ENCODE peak calls at places on chromosomes 13 and 19, in five cellular contexts. Z is KG1, B is ELR, Y is IMR-90, W is cardiac muscle cell. R is an unnamed sample.

GRCh38 chr19:2858864-2859263 is 8.3 kb upstream of the ZNF556 start:
- DNase-seq in W (no peak), B (no peak), Z (no peak), Y (no peak), R (no peak)

GRCh38 chr13:63741029-63741813 is 2325.6 kb upstream of the PCDH20 start:
- DNase-seq in Y (no peak), Z (no peak), W (no peak), B (no peak), R (no peak)

GRCh38 chr13:40230833-40231266 is 435.6 kb downstream of the FOXO1 start:
- DNase-seq in Y (no peak), Z (no peak), W (peak), B (peak), R (no peak)

GRCh38 chr13:79483302-79483701 is 2.3 kb downstream of the NDFIP2 start:
- DNase-seq in Z (no peak), B (peak), Y (peak), W (peak), R (no peak)

GRCh38 chr19:31589109-31589508 is 239.9 kb upstream of the TSHZ3 start:
- DNase-seq in W (no peak), B (no peak), Z (no peak), Y (no peak), R (no peak)

GRCh38 chr19:39265321-39265916 is 2.8 kb upstream of the IFNL2 start:
- DNase-seq in Y (no peak), B (no peak), W (no peak), Z (no peak), R (no peak)

GRCh38 chr19:39405930-39406655 is 554 bp upstream of the ZFP36 start:
- DNase-seq in W (no peak), Y (no peak), Z (no peak), B (no peak), R (peak)

GRCh38 chr13:43878897-43879322 is 630 bp downstream of the CCDC122 start:
- DNase-seq in B (peak), W (peak), Y (peak), Z (no peak), R (no peak)

GRCh38 chr13:104106705-104107393 is 1040.6 kb upstream of the SLC10A2 start:
- DNase-seq in W (peak), Z (no peak), Y (peak), B (peak), R (no peak)

GRCh38 chr13:35830850-35831450 is 300.2 kb downstream of the DCLK1 start:
- DNase-seq in W (no peak), Y (no peak), B (no peak), Z (no peak), R (no peak)